ENCODE peak calls at places on chromosome 19, in six cellular contexts. D, R, H, Q, J and S are unnamed samples.
A peak's percentile ranks its signal among the peaks of the same experiment; 100 is the strongest.

GRCh38 chr19:17590780-17591688 is 35.6 kb downstream of the COLGALT1 start:
- DNase-seq in H (no peak), Q (no peak), D (no peak), R (no peak), J (no peak), S (no peak)

GRCh38 chr19:40266111-40266510 is 19.0 kb downstream of the AKT2 start:
- DNase-seq in R (no peak), Q (no peak), H (no peak), D (no peak), J (no peak), S (no peak)

GRCh38 chr19:5261151-5261890 is 79.3 kb downstream of the PTPRS start:
- DNase-seq in R (no peak), J (no peak), H (no peak), D (no peak), Q (no peak), S (no peak)

GRCh38 chr19:46492841-46493235 is 2.8 kb downstream of the PNMA8B start:
- DNase-seq in H (no peak), J (no peak), R (no peak), Q (no peak), D (no peak), S (no peak)

GRCh38 chr19:46915386-46915785 is 54.6 kb downstream of the ARHGAP35 start:
- DNase-seq in H (no peak), Q (no peak), R (no peak), J (no peak), D (no peak), S (no peak)

GRCh38 chr19:41910992-41911888 is 17.0 kb downstream of the ERFL start:
- DNase-seq in D (no peak), Q (no peak), H (no peak), R (no peak), J (no peak), S (no peak)

GRCh38 chr19:750640-751423 is at the start of gene MISP:
- DNase-seq in J (no peak), H (no peak), Q (no peak), R (no peak), D (no peak), S (no peak)

GRCh38 chr19:756232-756631 is 5.3 kb downstream of the MISP start:
- DNase-seq in R (no peak), H (no peak), J (no peak), Q (no peak), D (no peak), S (no peak)

GRCh38 chr19:3819989-3820388 is 33.8 kb upstream of the MATK start:
- DNase-seq in D (no peak), Q (no peak), J (no peak), H (no peak), R (no peak), S (no peak)

GRCh38 chr19:56748443-56748842 is 76.9 kb upstream of the ZNF835 start:
- DNase-seq in R (peak; percentile 5), J (no peak), D (no peak), H (no peak), Q (no peak), S (no peak)

GRCh38 chr19:12546903-12547302 is 4.4 kb downstream of the ZNF564 start:
- DNase-seq in D (no peak), H (no peak), R (no peak), J (no peak), Q (no peak), S (no peak)